ENCODE peak calls at places on chromosomes 6 and 20, in four cellular contexts. N is stomach, H is DND-41, Q is body of pancreas. B is an unnamed sample. For H3K4me1, the result is how much of the 10 kb centered on the place peaks cover.

GRCh38 chr6:52515219-52515960 is 61.5 kb downstream of the TRAM2 start:
- DNase-seq in N (no peak), H (no peak), Q (no peak), B (no peak)

GRCh38 chr6:170446841-170447560 is 106.1 kb downstream of the PSMB1 start:
- DNase-seq in N (no peak), H (no peak), Q (no peak), B (no peak)

GRCh38 chr6:35611235-35611634 is 77.5 kb downstream of the FKBP5 start:
- DNase-seq in N (no peak), H (no peak), Q (no peak), B (peak)

GRCh38 chr20:40945754-40946451 is 82.7 kb upstream of the TOP1 start:
- DNase-seq in N (peak), H (peak), Q (peak), B (no peak)

GRCh38 chr20:40883097-40883496 is 145.5 kb upstream of the TOP1 start:
- DNase-seq in N (no peak), H (no peak), Q (no peak), B (no peak)

GRCh38 chr6:168968228-168968627 is 285.4 kb downstream of the THBS2 start:
- DNase-seq in N (no peak), H (peak), Q (peak), B (peak)

GRCh38 chr6:53302678-53303360 is 45.9 kb downstream of the ELOVL5 start:
- DNase-seq in N (no peak), H (peak), Q (no peak), B (peak)

GRCh38 chr6:134295953-134296553 is 21.9 kb downstream of the SGK1 start:
- DNase-seq in N (no peak), H (no peak), Q (no peak), B (no peak)

GRCh38 chr20:63130654-63131577 is 85.0 kb downstream of the YTHDF1 start:
- DNase-seq in N (no peak), H (no peak), Q (no peak), B (no peak)

GRCh38 chr20:45300961-45301360 is 5.7 kb upstream of the RBPJL start:
- DNase-seq in N (no peak), H (peak), Q (no peak), B (no peak)

GRCh38 chr6:35486005-35486925 is 10.6 kb downstream of the TEAD3 start:
- DNase-seq in N (peak), H (no peak), Q (peak), B (no peak)

GRCh38 chr6:44664716-44665115 is 277.2 kb downstream of the CDC5L start:
- DNase-seq in N (peak), H (no peak), Q (no peak), B (no peak)

GRCh38 chr20:47178851-47179250 is 177.6 kb downstream of the ZMYND8 start:
- DNase-seq in N (no peak), H (no peak), Q (no peak), B (no peak)

GRCh38 chr6:30682181-30683117 is 4.0 kb downstream of the PPP1R18 start:
- DNase-seq in N (peak), H (peak), Q (peak), B (peak)

GRCh38 chr6:30685157-30685976 is 1.1 kb downstream of the PPP1R18 start:
- DNase-seq in N (no peak), H (peak), Q (no peak), B (no peak)

GRCh38 chr6:30684386-30685156 is 1.9 kb downstream of the PPP1R18 start:
- DNase-seq in N (peak), H (peak), Q (no peak), B (peak)

GRCh38 chr6:30683137-30683979 is 3.1 kb downstream of the PPP1R18 start:
- DNase-seq in N (no peak), H (peak), Q (no peak), B (no peak)

GRCh38 chr6:30683980-30684338 is 2.5 kb downstream of the PPP1R18 start:
- DNase-seq in N (no peak), H (peak), Q (no peak), B (no peak)
- H3K4me1 ChIP-seq in N (under half), H (half or more), Q (half or more), B (under half)

GRCh38 chr6:166959906-166960608 is 3.7 kb upstream of the RNASET2 start:
- DNase-seq in N (no peak), H (no peak), Q (no peak), B (no peak)
- H3K4me3 ChIP-seq in N (no peak), H (peak), Q (no peak), B (peak)

GRCh38 chr6:32174416-32174815 is 1.5 kb downstream of the AGPAT1 start:
- DNase-seq in N (no peak), H (no peak), Q (no peak), B (no peak)
- H3K4me1 ChIP-seq in N (half or more), H (under half), Q (under half), B (half or more)

DNA sequence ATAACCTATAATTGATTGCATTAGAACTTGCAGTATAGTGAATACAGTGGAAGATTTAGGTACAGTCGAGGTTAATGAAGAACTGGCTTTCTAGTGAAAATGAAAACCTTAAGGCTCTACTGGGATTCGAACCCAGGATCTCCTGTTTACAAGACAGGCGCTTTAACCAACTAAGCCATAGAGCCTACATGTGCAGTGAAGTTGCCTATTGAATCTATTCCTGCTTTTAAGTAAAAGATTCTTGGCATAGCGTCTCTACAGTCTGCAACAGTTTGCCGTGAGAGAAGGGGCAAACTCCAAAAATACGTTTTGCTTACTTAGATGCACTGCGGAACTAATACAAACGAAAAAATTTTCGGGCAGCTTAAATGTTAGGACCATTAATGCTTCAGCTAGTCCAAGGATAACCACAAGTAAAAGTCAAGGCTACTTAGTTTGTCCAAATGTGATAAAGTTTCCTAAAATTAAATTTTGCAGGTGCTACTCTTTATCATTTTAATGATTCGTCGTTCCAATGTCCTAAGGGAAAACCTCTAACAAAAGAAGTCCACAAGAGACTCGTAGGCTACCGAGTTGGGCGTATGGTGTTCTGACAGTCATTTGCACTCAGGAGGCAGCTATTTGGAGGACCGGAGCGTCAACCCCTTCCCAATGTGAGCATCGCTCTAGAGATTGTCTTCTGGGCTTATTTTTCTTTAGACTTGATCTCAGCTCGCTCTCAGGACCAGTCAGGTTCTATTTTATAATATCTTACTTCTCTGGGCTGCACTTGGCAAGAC is 31.3 kb upstream of the ZSCAN23 start:
- DNase-seq in N (no peak), H (no peak), Q (no peak), B (peak)
- H3K4me3 ChIP-seq in N (no peak), H (no peak), Q (no peak), B (peak)

GRCh38 chr6:139533166-139533565 is 158.7 kb upstream of the CITED2 start:
- DNase-seq in N (no peak), H (no peak), Q (no peak), B (no peak)
- H3K4me1 ChIP-seq in N (under half), H (under half), Q (half or more), B (under half)

DNA sequence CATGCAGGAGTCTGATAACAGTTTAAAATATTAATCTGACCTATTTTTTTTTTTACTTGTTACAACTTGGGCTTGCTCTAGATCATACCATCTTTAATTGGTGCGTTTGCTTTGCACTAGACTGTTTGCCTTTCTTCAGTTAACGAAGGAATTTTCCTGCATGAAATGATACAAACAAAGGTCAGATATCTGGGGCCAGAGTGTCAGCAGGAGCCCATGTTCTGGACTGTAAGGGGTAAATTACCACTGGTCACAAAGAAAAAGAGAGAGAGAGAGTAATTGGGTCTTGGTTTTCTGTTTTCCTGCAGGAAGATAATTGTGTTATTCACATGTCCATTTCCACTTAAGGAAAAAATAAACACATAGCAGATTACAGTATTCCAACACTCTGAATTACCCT is 399.4 kb upstream of the MARCKS start:
- DNase-seq in N (no peak), H (no peak), Q (no peak), B (no peak)
- H3K4me3 ChIP-seq in N (no peak), H (no peak), Q (no peak), B (no peak)

GRCh38 chr20:44102582-44102981 is 84.4 kb downstream of the JPH2 start:
- DNase-seq in N (no peak), H (no peak), Q (no peak), B (no peak)

GRCh38 chr20:44097521-44098255 is 89.3 kb downstream of the JPH2 start:
- DNase-seq in N (no peak), H (no peak), Q (no peak), B (no peak)

GRCh38 chr20:44095831-44096230 is 91.2 kb downstream of the JPH2 start:
- DNase-seq in N (no peak), H (no peak), Q (no peak), B (no peak)

GRCh38 chr20:44098256-44098630 is 88.7 kb downstream of the JPH2 start:
- DNase-seq in N (no peak), H (no peak), Q (no peak), B (no peak)

DNA sequence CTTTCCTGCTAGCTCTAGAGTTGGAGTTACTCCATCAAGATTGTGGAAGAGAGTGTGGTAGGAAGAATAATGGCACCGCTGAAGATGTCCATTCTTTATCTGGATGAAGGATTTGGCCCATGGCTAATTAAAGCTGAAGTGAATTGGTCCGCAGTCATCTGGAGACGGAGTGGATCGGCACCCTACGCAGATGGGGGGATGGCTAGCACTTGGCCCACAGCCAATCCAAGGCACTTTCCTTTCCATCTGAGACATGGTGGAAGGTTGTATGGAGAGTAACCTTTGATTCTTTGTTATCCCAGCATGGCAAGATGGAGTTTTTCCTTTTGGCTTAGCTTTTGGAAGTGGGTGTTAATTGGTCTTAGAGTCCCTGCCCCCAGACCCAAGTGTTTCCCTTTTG is 88.3 kb downstream of the JPH2 start:
- DNase-seq in N (no peak), H (no peak), Q (no peak), B (no peak)
- H3K4me1 ChIP-seq in N (under half), H (under half), Q (under half), B (under half)

GRCh38 chr6:146191600-146191999 is 162.7 kb downstream of the GRM1 start:
- DNase-seq in N (no peak), H (no peak), Q (no peak), B (no peak)
- H3K4me3 ChIP-seq in N (no peak), H (no peak), Q (no peak), B (no peak)

GRCh38 chr6:95576621-95577316 is 566 bp upstream of the MANEA start:
- DNase-seq in N (no peak), H (no peak), Q (no peak), B (no peak)

GRCh38 chr6:95576218-95576617 is 1.1 kb upstream of the MANEA start:
- DNase-seq in N (no peak), H (no peak), Q (no peak), B (no peak)

GRCh38 chr6:95569560-95569959 is 7.8 kb upstream of the MANEA start:
- DNase-seq in N (no peak), H (no peak), Q (no peak), B (no peak)

GRCh38 chr6:95574811-95575210 is 2.5 kb upstream of the MANEA start:
- DNase-seq in N (no peak), H (no peak), Q (no peak), B (no peak)

GRCh38 chr6:95572098-95572497 is 5.2 kb upstream of the MANEA start:
- DNase-seq in N (no peak), H (no peak), Q (no peak), B (no peak)
- H3K4me1 ChIP-seq in N (under half), H (under half), Q (under half), B (under half)

GRCh38 chr6:137956098-137956488 is 89.0 kb downstream of the TNFAIP3 start:
- DNase-seq in N (no peak), H (no peak), Q (no peak), B (no peak)
- H3K4me3 ChIP-seq in N (no peak), H (no peak), Q (no peak), B (no peak)